ENCODE peak calls at places on chromosome 12, in eight cellular contexts. W, P, E, Q, I, T, S and J are unnamed samples.

GRCh38 chr12:87082756-87083155 is 826.6 kb upstream of the MGAT4C start:
- DNase-seq in P (no peak), T (no peak), I (no peak), S (no peak), W (peak; percentile 0), E (no peak), Q (no peak), J (no peak)

GRCh38 chr12:52890417-52890816 is 14.5 kb downstream of the KRT8 start:
- DNase-seq in I (no peak), S (no peak), W (no peak), Q (no peak), T (no peak), E (no peak), P (no peak), J (no peak)

GRCh38 chr12:19688489-19688888 is 249.2 kb downstream of the AEBP2 start:
- DNase-seq in I (no peak), S (no peak), T (no peak), W (peak; percentile 3), E (no peak), P (no peak), Q (no peak), J (no peak)

GRCh38 chr12:61993734-61994345 is 266.4 kb upstream of the USP15 start:
- DNase-seq in W (peak; percentile 27), P (no peak), E (no peak), S (no peak), I (no peak), T (no peak), Q (no peak), J (no peak)

GRCh38 chr12:6250343-6250742 is 50.1 kb downstream of the CD9 start:
- DNase-seq in W (peak; percentile 49), S (no peak), E (no peak), Q (no peak), I (no peak), T (no peak), P (no peak), J (no peak)

GRCh38 chr12:49014547-49014946 is 4.0 kb downstream of the PRKAG1 start:
- DNase-seq in I (no peak), T (no peak), W (peak; percentile 61), S (no peak), Q (no peak), P (no peak), E (no peak), J (no peak)

GRCh38 chr12:116881867-116882507 is 746 bp upstream of the HRK start:
- DNase-seq in I (no peak), P (no peak), T (no peak), E (no peak), W (no peak), S (no peak), Q (no peak), J (no peak)

GRCh38 chr12:122880668-122881067 is 15.3 kb downstream of the VPS37B start:
- DNase-seq in W (peak; percentile 75), E (no peak), Q (no peak), T (peak; percentile 29), I (no peak), S (no peak), P (peak; percentile 49), J (no peak)

GRCh38 chr12:53532524-53533445 is 25.5 kb upstream of the NPFF start:
- DNase-seq in I (no peak), Q (no peak), P (peak; percentile 70), E (no peak), T (no peak), S (no peak), W (no peak), J (no peak)

GRCh38 chr12:7114851-7115250 is 5.8 kb upstream of the C1RL start:
- DNase-seq in E (no peak), T (no peak), P (no peak), S (no peak), I (no peak), W (no peak), Q (no peak), J (peak; percentile 33)

GRCh38 chr12:34403706-34404376 is 381.5 kb downstream of the ALG10 start:
- DNase-seq in Q (no peak), W (no peak), E (no peak), P (no peak), I (peak; percentile 9), T (peak; percentile 5), S (peak; percentile 1), J (peak; percentile 12)

GRCh38 chr12:114213055-114213561 is 192.8 kb downstream of the TBX5 start:
- DNase-seq in W (no peak), Q (no peak), T (no peak), P (no peak), I (peak; percentile 47), E (no peak), S (no peak), J (no peak)

GRCh38 chr12:19288603-19289244 is 150.6 kb upstream of the AEBP2 start:
- DNase-seq in P (peak; percentile 67), I (no peak), Q (no peak), T (no peak), W (peak; percentile 53), S (no peak), E (no peak), J (no peak)

GRCh38 chr12:69467400-69467799 is 2.8 kb upstream of the FRS2 start:
- DNase-seq in P (no peak), W (no peak), S (no peak), I (no peak), Q (no peak), E (no peak), T (no peak), J (no peak)

GRCh38 chr12:64181504-64182291 is 40.4 kb downstream of the KICS2 start:
- DNase-seq in P (peak; percentile 9), T (peak; percentile 67), S (no peak), W (peak; percentile 97), I (no peak), Q (no peak), E (no peak), J (peak; percentile 55)

GRCh38 chr12:103558879-103559278 is 28.2 kb upstream of the STAB2 start:
- DNase-seq in T (no peak), I (no peak), Q (no peak), P (no peak), E (no peak), S (no peak), W (no peak), J (no peak)

GRCh38 chr12:114479831-114480230 is 73.9 kb upstream of the TBX5 start:
- DNase-seq in P (no peak), I (no peak), T (no peak), E (no peak), W (peak; percentile 47), S (no peak), Q (no peak), J (no peak)

GRCh38 chr12:46811185-46811584 is 14.6 kb downstream of the SLC38A4 start:
- DNase-seq in T (no peak), E (no peak), S (no peak), P (no peak), W (no peak), I (no peak), Q (no peak), J (no peak)